ENCODE peak calls at places on chromosome 17, in five cellular contexts. Q, A, N, C and R are unnamed samples.

GRCh38 chr17:43713494-43714162 is 45.0 kb downstream of the SOST start:
- DNase-seq in Q (no peak), A (no peak), N (peak; percentile 60), C (peak; percentile 19), R (no peak)

GRCh38 chr17:18862011-18862410 is 4.1 kb downstream of the PRPSAP2 start:
- DNase-seq in Q (no peak), A (no peak), N (no peak), C (no peak), R (no peak)

GRCh38 chr17:50686494-50687199 is 21.1 kb downstream of the ANKRD40 start:
- DNase-seq in Q (no peak), A (no peak), N (no peak), C (peak; percentile 58), R (no peak)

GRCh38 chr17:5583426-5584382 is 605 bp downstream of the NLRP1 start:
- DNase-seq in Q (no peak), A (no peak), N (no peak), C (peak; percentile 75), R (peak; percentile 91)

GRCh38 chr17:77318491-77319210 is 177.9 kb downstream of the SEC14L1 start:
- DNase-seq in Q (no peak), A (no peak), N (no peak), C (peak; percentile 74), R (peak; percentile 92)

GRCh38 chr17:40827746-40828453 is 5.5 kb upstream of the KRT10 start:
- DNase-seq in Q (no peak), A (no peak), N (no peak), C (no peak), R (no peak)

GRCh38 chr17:42879596-42879985 is 21.0 kb upstream of the G6PC1 start:
- DNase-seq in Q (no peak), A (no peak), N (no peak), C (no peak), R (no peak)

GRCh38 chr17:52027620-52028019 is 130.9 kb downstream of the CA10 start:
- DNase-seq in Q (no peak), A (peak; percentile 16), N (no peak), C (no peak), R (no peak)

GRCh38 chr17:68710976-68711375 is 109.8 kb upstream of the FAM20A start:
- DNase-seq in Q (no peak), A (no peak), N (no peak), C (no peak), R (no peak)

GRCh38 chr17:79531696-79532095 is 79.2 kb downstream of the RBFOX3 start:
- DNase-seq in Q (no peak), A (no peak), N (no peak), C (no peak), R (no peak)

GRCh38 chr17:62064791-62065563 is at the start of gene MED13:
- DNase-seq in Q (peak; percentile 16), A (peak; percentile 15), N (peak; percentile 58), C (peak; percentile 81), R (peak; percentile 92)

GRCh38 chr17:29443041-29443440 is 52.9 kb downstream of the TAOK1 start:
- DNase-seq in Q (no peak), A (no peak), N (no peak), C (no peak), R (no peak)

GRCh38 chr17:63082273-63082861 is 116.3 kb downstream of the TANC2 start:
- DNase-seq in Q (no peak), A (peak; percentile 3), N (no peak), C (no peak), R (no peak)

GRCh38 chr17:19379306-19380075 is 1.2 kb downstream of the MAPK7 start:
- DNase-seq in Q (no peak), A (no peak), N (no peak), C (no peak), R (no peak)